ENCODE peak calls at places on chromosomes 7 and 10, in seven cellular contexts. I, A, X, S, J, B and L are unnamed samples.

GRCh38 chr10:81177651-81178244 is 640.0 kb downstream of the SH2D4B start:
- DNase-seq in B (no peak), I (no peak), A (no peak), J (no peak), X (no peak), S (no peak), L (no peak)

GRCh38 chr7:74203157-74203556 is 6.6 kb upstream of the LAT2 start:
- DNase-seq in S (peak), B (peak), A (no peak), I (no peak), X (peak), J (peak), L (no peak)

GRCh38 chr7:20440472-20441105 is 109.9 kb downstream of the ITGB8 start:
- DNase-seq in X (peak), S (peak), A (no peak), J (no peak), B (no peak), I (no peak), L (no peak)

GRCh38 chr7:142782922-142783900 is 12.4 kb downstream of the PRSS2 start:
- DNase-seq in B (peak), A (peak), S (peak), I (peak), J (peak), X (peak), L (peak)

GRCh38 chr10:60646966-60647796 is 131.1 kb upstream of the CDK1 start:
- DNase-seq in S (peak), J (no peak), A (peak), B (peak), X (peak), I (peak), L (no peak)

GRCh38 chr10:60767424-60767823 is 10.9 kb upstream of the CDK1 start:
- DNase-seq in A (no peak), S (no peak), X (no peak), I (no peak), J (no peak), B (no peak), L (no peak)

GRCh38 chr7:110224643-110225042 is 866.3 kb upstream of the LRRN3 start:
- DNase-seq in X (no peak), B (no peak), J (no peak), S (no peak), A (no peak), I (no peak), L (no peak)

GRCh38 chr10:100646033-100646432 is 99.3 kb upstream of the PAX2 start:
- DNase-seq in A (no peak), B (no peak), J (no peak), I (no peak), X (no peak), S (no peak), L (no peak)

GRCh38 chr10:72331575-72332422 is 22.9 kb downstream of the DNAJB12 start:
- DNase-seq in A (peak), I (peak), B (peak), S (peak), J (peak), X (peak), L (peak)

GRCh38 chr10:106582291-106582690 is 582.2 kb downstream of the SORCS1 start:
- DNase-seq in A (no peak), J (peak), X (no peak), I (no peak), B (no peak), S (no peak), L (no peak)

GRCh38 chr10:2851544-2851943 is 215.8 kb upstream of the PFKP start:
- DNase-seq in S (no peak), A (no peak), X (no peak), J (no peak), I (no peak), B (no peak), L (no peak)

GRCh38 chr7:13050703-13051102 is 363.3 kb downstream of the ARL4A start:
- DNase-seq in S (no peak), I (no peak), J (no peak), X (peak), A (no peak), B (no peak), L (no peak)